ENCODE peak calls at places on chromosome 5, in four cellular contexts. M, E, U and I are unnamed samples. For H3K4me1 and H3K36me3, the result is how much of the 10 kb centered on the place peaks cover.

GRCh38 chr5:136729901-136730355 is 364.6 kb upstream of the TRPC7 start:
- DNase-seq in M (no peak), U (peak), E (no peak), I (no peak)

GRCh38 chr5:54320256-54320655 is 9.9 kb upstream of the ARL15 start:
- DNase-seq in E (no peak), U (no peak), M (no peak), I (no peak)

GRCh38 chr5:147805030-147805454 is 22.5 kb upstream of the JAKMIP2 start:
- DNase-seq in E (no peak), M (peak), U (no peak), I (peak)

GRCh38 chr5:40518511-40518917 is 161.2 kb upstream of the PTGER4 start:
- DNase-seq in M (no peak), U (peak), E (no peak), I (no peak)

GRCh38 chr5:17203329-17204132 is 13.9 kb upstream of the BASP1 start:
- DNase-seq in U (peak), M (peak), E (peak), I (no peak)

GRCh38 chr5:145463634-145464033 is 371.5 kb downstream of the PRELID2 start:
- DNase-seq in U (peak), E (no peak), M (no peak), I (no peak)

GRCh38 chr5:156922207-156922792 is 40.7 kb downstream of the TIMD4 start:
- DNase-seq in U (no peak), M (no peak), E (no peak), I (no peak)

GRCh38 chr5:119009131-119009530 is 20.8 kb upstream of the DTWD2 start:
- DNase-seq in E (no peak), M (no peak), U (no peak), I (no peak)

GRCh38 chr5:132425009-132425937 is 55.8 kb downstream of the SLC22A5 start:
- DNase-seq in M (no peak), U (peak), E (no peak), I (peak)

GRCh38 chr5:147560982-147561381 is 51.1 kb upstream of the DPYSL3 start:
- DNase-seq in U (no peak), E (no peak), M (no peak), I (no peak)

GRCh38 chr5:121485261-121485660 is 366.4 kb upstream of the FTMT start:
- DNase-seq in U (no peak), M (no peak), E (no peak), I (no peak)

GRCh38 chr5:88732862-88733261 is 150.1 kb downstream of the MEF2C start:
- DNase-seq in U (no peak), E (no peak), M (no peak), I (no peak)

GRCh38 chr5:176133289-176133870 is 104.8 kb upstream of the SIMC1 start:
- DNase-seq in E (no peak), U (no peak), M (no peak), I (peak)

GRCh38 chr5:86964889-86965288 is 302.8 kb upstream of the RASA1 start:
- DNase-seq in U (no peak), M (no peak), E (no peak), I (no peak)

GRCh38 chr5:113038714-113039113 is 62.1 kb downstream of the DCP2 start:
- DNase-seq in M (no peak), U (peak), E (no peak), I (no peak)

GRCh38 chr5:77607324-77607723 is 31.2 kb downstream of the OTP start:
- DNase-seq in E (no peak), M (no peak), U (no peak), I (no peak)

GRCh38 chr5:40521108-40521785 is 158.5 kb upstream of the PTGER4 start:
- DNase-seq in M (no peak), E (no peak), U (no peak), I (no peak)

GRCh38 chr5:119470851-119471451 is 18.7 kb downstream of the HSD17B4 start:
- DNase-seq in E (no peak), M (no peak), U (peak), I (no peak)

GRCh38 chr5:68818870-68819269 is 274.9 kb upstream of the SLC30A5 start:
- DNase-seq in U (no peak), E (no peak), M (no peak), I (no peak)

GRCh38 chr5:159212667-159213462 is 3.5 kb upstream of the RNF145 start:
- DNase-seq in U (no peak), M (no peak), E (no peak), I (no peak)

GRCh38 chr5:115583474-115583873 is 18.8 kb downstream of the TICAM2 start:
- DNase-seq in E (no peak), M (no peak), U (peak), I (no peak)

GRCh38 chr5:73902327-73903051 is 276.5 kb downstream of the ARHGEF28 start:
- DNase-seq in M (no peak), E (no peak), U (peak), I (no peak)

GRCh38 chr5:168433982-168434381 is 52.3 kb upstream of the RARS1 start:
- DNase-seq in M (peak), U (no peak), E (no peak), I (no peak)

GRCh38 chr5:157750320-157750719 is 6.8 kb downstream of the LSM11 start:
- DNase-seq in U (peak), M (no peak), E (no peak), I (no peak)

GRCh38 chr5:78745985-78746384 is 97.4 kb upstream of the LHFPL2 start:
- DNase-seq in M (no peak), U (no peak), E (no peak), I (no peak)

GRCh38 chr5:52859619-52860018 is 71.9 kb downstream of the ITGA1 start:
- DNase-seq in U (peak), E (no peak), M (no peak), I (no peak)

GRCh38 chr5:150321784-150322183 is 19.1 kb upstream of the ARSI start:
- DNase-seq in E (no peak), U (no peak), M (no peak), I (no peak)

GRCh38 chr5:63439537-63439936 is 522.7 kb downstream of the HTR1A start:
- DNase-seq in M (no peak), U (no peak), E (no peak), I (no peak)

GRCh38 chr5:93433422-93433821 is 147.6 kb downstream of the NR2F1-AS1 start:
- DNase-seq in U (peak), E (no peak), M (no peak), I (no peak)

GRCh38 chr5:74903165-74903787 is 37.1 kb upstream of the FAM169A start:
- DNase-seq in E (no peak), U (no peak), M (peak), I (no peak)

GRCh38 chr5:107483196-107483595 is 187.5 kb downstream of the EFNA5 start:
- DNase-seq in E (no peak), U (no peak), M (no peak), I (no peak)

GRCh38 chr5:27217160-27217956 is 179.0 kb upstream of the CDH9 start:
- DNase-seq in M (no peak), E (no peak), U (no peak), I (peak)

GRCh38 chr5:146947181-146947941 is 68.8 kb upstream of the PPP2R2B start:
- DNase-seq in U (peak), M (no peak), E (no peak), I (no peak)

GRCh38 chr5:115455241-115455640 is 89.3 kb downstream of the FEM1C start:
- DNase-seq in E (no peak), U (peak), M (no peak), I (no peak)

GRCh38 chr5:252546-252945 is 18.9 kb upstream of the PDCD6 start:
- DNase-seq in E (no peak), U (no peak), M (no peak), I (no peak)

GRCh38 chr5:20601678-20602100 is 613.7 kb upstream of the CDH18 start:
- DNase-seq in M (no peak), E (no peak), U (no peak), I (no peak)

GRCh38 chr5:37926732-37927131 is 86.9 kb upstream of the GDNF start:
- DNase-seq in M (no peak), U (peak), E (no peak), I (no peak)

GRCh38 chr5:75091597-75091996 is 39.2 kb upstream of the GCNT4 start:
- DNase-seq in E (no peak), M (no peak), U (no peak), I (no peak)

GRCh38 chr5:42570946-42571625 is 147.8 kb downstream of the GHR start:
- DNase-seq in M (no peak), E (no peak), U (peak), I (no peak)

DNA sequence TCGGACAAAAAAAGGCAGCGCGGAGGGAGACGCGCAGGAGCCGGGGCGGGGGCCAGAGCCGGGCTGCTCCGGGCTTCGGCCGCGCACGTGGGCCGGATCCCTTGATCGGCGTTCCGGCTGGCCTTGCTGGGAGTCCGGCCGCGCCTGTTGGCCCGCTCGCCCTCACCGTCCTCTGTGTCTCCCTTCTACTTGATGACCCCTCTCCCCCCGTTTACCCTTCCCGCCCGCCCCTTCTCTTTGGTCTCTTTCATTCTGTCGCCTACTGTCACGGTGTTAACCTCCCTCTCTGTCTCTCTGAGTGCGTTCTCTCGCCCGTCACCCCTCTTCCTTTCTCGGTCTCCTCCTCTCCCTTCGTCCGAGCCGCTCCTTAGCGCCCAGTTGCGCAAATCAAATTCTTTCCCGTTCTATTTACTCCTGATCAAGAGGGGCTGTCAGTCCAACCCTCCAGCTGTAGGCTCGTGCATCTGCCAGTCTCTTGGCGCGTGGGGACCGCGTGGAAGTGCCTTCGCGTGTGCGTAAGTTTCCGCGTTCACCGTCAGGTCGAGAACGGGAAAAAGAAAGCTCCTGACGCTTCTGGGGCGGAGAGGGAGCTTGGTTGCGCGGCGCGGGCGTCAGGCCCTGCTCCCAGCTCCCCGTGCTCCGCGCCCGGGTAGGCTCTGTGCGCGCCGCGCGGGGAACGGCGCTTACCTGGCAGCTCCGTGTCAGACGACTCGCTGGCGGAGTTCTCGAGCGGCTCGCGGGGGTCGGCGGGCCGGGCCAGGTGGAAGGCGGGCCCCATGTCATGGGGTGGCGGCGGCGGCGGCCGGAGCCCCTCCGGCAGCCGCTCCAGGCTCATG is 784 bp downstream of the PITX1 start:
- DNase-seq in M (no peak), E (no peak), U (peak), I (no peak)
- TF ChIP-seq POLR2A in M (no peak), E (no peak), U (no peak), I (no peak)

DNA sequence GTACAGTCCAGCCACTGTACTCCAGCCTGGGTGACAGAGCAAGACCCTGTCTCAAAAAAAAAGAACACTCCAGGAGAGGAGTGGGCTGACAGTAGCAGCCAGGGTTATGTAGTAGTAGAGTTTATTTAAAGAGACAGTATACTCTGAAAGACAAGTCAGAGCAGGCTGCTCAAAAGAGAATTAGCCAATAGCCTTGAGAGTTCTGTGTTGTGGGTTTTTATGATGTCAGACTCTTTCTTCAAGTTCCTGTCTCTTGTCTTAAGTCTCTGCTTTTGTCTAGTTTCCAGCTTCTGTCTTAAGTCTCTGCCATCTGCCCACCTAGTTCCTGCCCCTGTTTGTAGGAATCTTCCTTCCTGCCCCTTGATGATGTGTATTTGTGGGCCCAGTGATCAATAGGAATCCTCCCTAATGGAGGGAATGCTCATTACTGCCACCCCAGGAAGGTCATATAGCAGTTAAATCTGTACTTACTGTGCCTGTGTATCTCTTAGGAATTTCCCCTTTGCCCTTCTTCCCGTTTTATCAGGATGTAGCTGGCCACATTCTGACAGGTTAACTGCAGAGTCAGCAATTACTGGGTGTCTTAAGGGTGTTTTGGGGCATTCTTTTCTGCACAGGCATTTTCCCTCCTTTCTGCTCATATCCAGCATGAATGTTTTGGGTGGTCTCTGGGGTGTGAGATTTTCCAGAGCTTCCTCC is 580.5 kb upstream of the SGCD start:
- DNase-seq in M (no peak), U (no peak), E (no peak), I (no peak)
- H3K4me1 ChIP-seq in M (under half), U (under half), E (under half), I (under half)

GRCh38 chr5:126552614-126553013 is 42.4 kb downstream of the ALDH7A1 start:
- DNase-seq in M (no peak), U (peak), E (no peak), I (no peak)
- H3K36me3 ChIP-seq in M (under half), U (under half), E (under half), I (under half)

GRCh38 chr5:172455511-172456061 is 1.3 kb upstream of the SH3PXD2B start:
- DNase-seq in U (peak), E (no peak), M (peak), I (no peak)

GRCh38 chr5:172453986-172454354 is 355 bp downstream of the SH3PXD2B start:
- DNase-seq in M (peak), E (no peak), U (no peak), I (no peak)

GRCh38 chr5:172453206-172453985 is 929 bp downstream of the SH3PXD2B start:
- DNase-seq in E (no peak), M (peak), U (peak), I (no peak)

GRCh38 chr5:172455087-172455381 is 709 bp upstream of the SH3PXD2B start:
- DNase-seq in U (no peak), M (no peak), E (no peak), I (no peak)

GRCh38 chr5:172454355-172455086 is at the start of gene SH3PXD2B:
- DNase-seq in E (no peak), U (no peak), M (peak), I (peak)
- TF ChIP-seq POLR2A in E (peak), U (peak), M (peak), I (no peak)

DNA sequence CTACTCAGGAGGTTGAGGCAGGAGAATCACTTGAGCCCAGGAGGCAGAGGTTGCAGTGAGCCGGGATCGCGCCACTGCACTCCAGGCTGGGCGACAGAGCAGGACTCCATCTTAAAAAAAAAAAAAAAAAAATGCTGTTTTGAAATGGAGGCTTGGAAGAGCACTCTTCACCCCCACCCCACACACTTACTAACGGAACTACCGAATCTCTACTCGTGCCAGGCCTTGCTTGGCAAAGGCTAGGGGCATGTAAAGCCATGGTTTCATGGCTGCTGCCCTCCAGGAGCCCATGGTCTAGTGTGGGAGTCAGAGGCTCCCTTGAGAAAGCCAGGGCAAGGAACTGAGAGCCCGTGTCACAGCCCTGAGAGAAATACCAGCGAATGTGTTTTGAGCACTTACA is 21.3 kb downstream of the PCDHGC5 start:
- DNase-seq in U (no peak), M (peak), E (no peak), I (no peak)
- H3K4me1 ChIP-seq in U (under half), M (under half), E (under half), I (half or more)

GRCh38 chr5:177343777-177344176 is 7.7 kb downstream of the LMAN2 start:
- DNase-seq in E (no peak), U (no peak), M (no peak), I (peak)

GRCh38 chr5:177346820-177347219 is 4.6 kb downstream of the LMAN2 start:
- DNase-seq in U (peak), E (no peak), M (no peak), I (peak)

GRCh38 chr5:177347699-177348098 is 3.8 kb downstream of the LMAN2 start:
- DNase-seq in U (no peak), M (no peak), E (no peak), I (peak)

GRCh38 chr5:177349362-177349647 is 2.2 kb downstream of the LMAN2 start:
- DNase-seq in U (no peak), E (no peak), M (no peak), I (no peak)

GRCh38 chr5:177344891-177345290 is 6.6 kb downstream of the LMAN2 start:
- DNase-seq in E (no peak), U (no peak), M (no peak), I (peak)
- H3K36me3 ChIP-seq in E (under half), U (under half), M (under half), I (under half)